ENCODE peak calls at places on chromosomes 3 and 15, in six cellular contexts. N is pancreas, J is psoas muscle, O is AG08396, V is astrocyte of the cerebellum, P is NCI-H1105 treated with DMSO at 0.1 percent for 48 hours. B is an unnamed sample.
A peak's percentile ranks its signal among the peaks of the same experiment; 100 is the strongest.

GRCh38 chr3:156404217-156404616 is 150.7 kb downstream of the SSR3 start:
- DNase-seq in J (no peak), N (no peak), O (no peak), P (no peak), V (no peak), B (no peak)

GRCh38 chr3:172048599-172048998 is 9.2 kb downstream of the FNDC3B start:
- DNase-seq in P (no peak), V (no peak), J (no peak), O (no peak), N (no peak), B (no peak)

GRCh38 chr3:13348671-13349396 is 71.3 kb downstream of the NUP210 start:
- DNase-seq in O (no peak), J (no peak), V (peak; percentile 60), P (no peak), N (no peak), B (no peak)

GRCh38 chr3:47159820-47160219 is 4.1 kb downstream of the SETD2 start:
- DNase-seq in J (no peak), V (no peak), P (no peak), O (no peak), N (no peak), B (no peak)

GRCh38 chr3:185056908-185057307 is 96.0 kb downstream of the C3orf70 start:
- DNase-seq in V (no peak), P (no peak), O (no peak), N (no peak), J (no peak), B (no peak)

GRCh38 chr3:42247576-42248027 is 18.4 kb downstream of the CCK start:
- DNase-seq in P (peak; percentile 58), O (peak; percentile 62), V (peak; percentile 57), J (no peak), N (peak; percentile 47), B (peak; percentile 32)

GRCh38 chr3:58408906-58409305 is 24.7 kb downstream of the PDHB start:
- DNase-seq in J (no peak), P (no peak), O (no peak), V (no peak), N (no peak), B (no peak)

GRCh38 chr15:31004220-31004733 is 12.8 kb upstream of the MTMR10 start:
- DNase-seq in V (peak; percentile 72), O (no peak), N (no peak), P (no peak), J (peak; percentile 57), B (no peak)

GRCh38 chr15:49644364-49644794 is 23.5 kb downstream of the DTWD1 start:
- DNase-seq in V (no peak), N (no peak), O (no peak), J (no peak), P (no peak), B (no peak)

GRCh38 chr3:177657243-177657642 is 460.0 kb upstream of the TBL1XR1 start:
- DNase-seq in O (no peak), J (no peak), V (no peak), P (peak; percentile 74), N (no peak), B (no peak)

GRCh38 chr3:129827765-129828164 is 65.7 kb downstream of the TMCC1 start:
- DNase-seq in O (no peak), J (no peak), N (no peak), P (no peak), V (no peak), B (no peak)

GRCh38 chr3:107833722-107834416 is 257.0 kb downstream of the CD47 start:
- DNase-seq in O (no peak), J (no peak), P (no peak), V (no peak), N (no peak), B (no peak)

GRCh38 chr3:115513411-115513800 is 109.9 kb upstream of the GAP43 start:
- DNase-seq in J (no peak), P (no peak), V (no peak), N (peak; percentile 11), O (no peak), B (no peak)

GRCh38 chr3:45618081-45618509 is 23.5 kb downstream of the LIMD1 start:
- DNase-seq in O (no peak), J (no peak), V (peak; percentile 85), P (no peak), N (peak; percentile 53), B (no peak)

GRCh38 chr3:38219609-38220197 is 45.9 kb upstream of the SLC22A13 start:
- DNase-seq in J (no peak), O (no peak), P (no peak), N (no peak), V (no peak), B (no peak)

GRCh38 chr3:50166309-50167019 is 11.3 kb downstream of the SEMA3F start:
- DNase-seq in J (no peak), P (no peak), V (no peak), N (no peak), O (no peak), B (no peak)

GRCh38 chr15:61079529-61079928 is 149.6 kb downstream of the RORA start:
- DNase-seq in V (no peak), P (no peak), N (no peak), J (no peak), O (no peak), B (no peak)

GRCh38 chr3:47419083-47420043 is 38.5 kb downstream of the PTPN23 start:
- DNase-seq in N (no peak), J (no peak), V (no peak), P (no peak), O (no peak), B (no peak)

GRCh38 chr3:67418539-67419529 is 235.6 kb downstream of the SUCLG2 start:
- DNase-seq in J (no peak), P (no peak), N (no peak), O (peak; percentile 15), V (no peak), B (no peak)

GRCh38 chr3:36408146-36408545 is 27.8 kb downstream of the STAC start:
- DNase-seq in O (no peak), P (no peak), V (no peak), N (no peak), J (no peak), B (no peak)

GRCh38 chr3:182755308-182756106 is 37.8 kb upstream of the ATP11B start:
- DNase-seq in J (no peak), N (no peak), V (no peak), O (no peak), P (no peak), B (no peak)

GRCh38 chr15:40336129-40337122 is 4.3 kb downstream of the CCDC9B start:
- DNase-seq in V (no peak), N (no peak), P (peak; percentile 78), O (no peak), J (no peak), B (no peak)

GRCh38 chr3:172221550-172221949 is 182.2 kb downstream of the FNDC3B start:
- DNase-seq in N (no peak), P (no peak), V (no peak), O (peak; percentile 22), J (no peak), B (peak; percentile 10)

GRCh38 chr15:95559875-95560394 is 770.6 kb upstream of the NR2F2 start:
- DNase-seq in P (no peak), J (no peak), O (peak; percentile 64), N (no peak), V (peak; percentile 18), B (no peak)

GRCh38 chr3:73292241-73292640 is 230.8 kb downstream of the EBLN2 start:
- DNase-seq in J (no peak), P (peak; percentile 73), V (no peak), N (no peak), O (no peak), B (no peak)

GRCh38 chr3:112653881-112654300 is 12.9 kb upstream of the CCDC80 start:
- DNase-seq in O (peak; percentile 85), J (peak; percentile 59), P (no peak), N (no peak), V (peak; percentile 43), B (no peak)

GRCh38 chr3:150335631-150336030 is 72.5 kb upstream of the TSC22D2 start:
- DNase-seq in J (no peak), P (no peak), V (peak; percentile 32), N (no peak), O (no peak), B (no peak)

GRCh38 chr15:90394074-90394473 is 6.0 kb downstream of the IQGAP1 start:
- DNase-seq in N (no peak), P (no peak), J (no peak), O (no peak), V (no peak), B (no peak)

GRCh38 chr3:14369675-14370669 is 32.4 kb upstream of the SLC6A6 start:
- DNase-seq in J (peak; percentile 80), O (no peak), P (no peak), V (no peak), N (peak; percentile 49), B (no peak)

GRCh38 chr3:64445318-64446300 is 220.3 kb upstream of the PRICKLE2 start:
- DNase-seq in J (no peak), O (peak; percentile 72), V (no peak), N (peak; percentile 62), P (peak; percentile 18), B (no peak)

GRCh38 chr3:105953831-105954230 is 85.0 kb upstream of the CBLB start:
- DNase-seq in P (no peak), V (no peak), J (no peak), O (no peak), N (no peak), B (no peak)

GRCh38 chr3:133328373-133328772 is 71.5 kb upstream of the BFSP2 start:
- DNase-seq in O (no peak), J (no peak), P (no peak), V (no peak), N (no peak), B (no peak)

GRCh38 chr3:29514912-29515311 is 234.0 kb downstream of the RBMS3 start:
- DNase-seq in N (no peak), V (no peak), P (no peak), O (no peak), J (no peak), B (no peak)

GRCh38 chr15:34436126-34436955 is 1.3 kb downstream of the GOLGA8A start:
- DNase-seq in P (no peak), V (no peak), N (no peak), J (no peak), O (no peak), B (no peak)

GRCh38 chr3:149419816-149420215 is 42.4 kb upstream of the TM4SF1 start:
- DNase-seq in V (no peak), P (no peak), N (no peak), O (no peak), J (no peak), B (no peak)

GRCh38 chr15:60720493-60721231 is 241.7 kb upstream of the ICE2 start:
- DNase-seq in V (no peak), P (no peak), O (no peak), N (peak; percentile 15), J (no peak), B (no peak)

B was measured in NCI-H748 treated with DMSO at 0.1 percent for 48 hours.